ENCODE peak calls at places on chromosomes 11 and 22, in four cellular contexts. R, N, F and E are unnamed samples.

GRCh38 chr11:67492801-67493547 is 10.1 kb downstream of the AIP start:
- DNase-seq in R (no peak), N (no peak), F (peak), E (no peak)

GRCh38 chr11:11973361-11973800 is 35.0 kb downstream of the DKK3 start:
- DNase-seq in R (peak), N (peak), F (peak), E (no peak)

GRCh38 chr22:48744967-48745841 is 1082.5 kb downstream of the BRD1 start:
- DNase-seq in R (no peak), N (no peak), F (no peak), E (no peak)

GRCh38 chr11:72833792-72834501 is 19.7 kb downstream of the ATG16L2 start:
- DNase-seq in R (no peak), N (no peak), F (no peak), E (no peak)

GRCh38 chr11:131943296-131943695 is 572.9 kb downstream of the NTM start:
- DNase-seq in R (no peak), N (no peak), F (no peak), E (no peak)

GRCh38 chr11:7613394-7613720 is 59.9 kb downstream of the CYB5R2 start:
- DNase-seq in R (no peak), N (peak), F (no peak), E (no peak)

GRCh38 chr11:77082838-77083552 is 16.2 kb downstream of the CAPN5 start:
- DNase-seq in R (peak), N (peak), F (no peak), E (no peak)

GRCh38 chr22:47138898-47139789 is 376.7 kb downstream of the TBC1D22A start:
- DNase-seq in R (no peak), N (no peak), F (no peak), E (no peak)

GRCh38 chr22:46934746-46935491 is 172.5 kb downstream of the TBC1D22A start:
- DNase-seq in R (peak), N (peak), F (no peak), E (no peak)

GRCh38 chr11:69447786-69448185 is 33.7 kb upstream of the LINC01488 start:
- DNase-seq in R (no peak), N (peak), F (no peak), E (no peak)

GRCh38 chr11:125995313-125995712 is 49.5 kb downstream of the VSIG10L2 start:
- DNase-seq in R (no peak), N (no peak), F (no peak), E (no peak)

GRCh38 chr11:126507646-126508045 is 152.2 kb downstream of the ST3GAL4 start:
- DNase-seq in R (no peak), N (no peak), F (no peak), E (no peak)

GRCh38 chr11:87316491-87316890 is 278.8 kb downstream of the TMEM135 start:
- DNase-seq in R (no peak), N (no peak), F (no peak), E (no peak)

GRCh38 chr11:21415566-21415965 is 746.2 kb downstream of the NELL1 start:
- DNase-seq in R (no peak), N (no peak), F (no peak), E (no peak)

GRCh38 chr11:2100361-2101170 is 38.6 kb downstream of the IGF2 start:
- DNase-seq in R (no peak), N (no peak), F (peak), E (no peak)

GRCh38 chr11:3103076-3103475 is 45.9 kb upstream of the CARS1 start:
- DNase-seq in R (no peak), N (no peak), F (no peak), E (no peak)

GRCh38 chr11:94926698-94927237 is 46.6 kb downstream of the CWC15 start:
- DNase-seq in R (peak), N (peak), F (peak), E (no peak)

GRCh38 chr11:119849872-119850271 is 120.9 kb upstream of the NECTIN1 start:
- DNase-seq in R (no peak), N (no peak), F (no peak), E (no peak)

GRCh38 chr11:5289696-5290095 is 12.1 kb downstream of the OR51B4 start:
- DNase-seq in R (peak), N (no peak), F (no peak), E (no peak)

GRCh38 chr11:129917231-129917630 is 21.9 kb upstream of the NFRKB start:
- DNase-seq in R (peak), N (no peak), F (no peak), E (no peak)

GRCh38 chr22:27668828-27669797 is 132.4 kb downstream of the MN1 start:
- DNase-seq in R (peak), N (peak), F (peak), E (no peak)

GRCh38 chr11:113859665-113860064 is 15.7 kb downstream of the USP28 start:
- DNase-seq in R (no peak), N (no peak), F (no peak), E (no peak)

GRCh38 chr22:46487318-46487717 is 50.1 kb downstream of the CELSR1 start:
- DNase-seq in R (no peak), N (no peak), F (no peak), E (no peak)

GRCh38 chr11:97962758-97963157 is 1058.0 kb upstream of the CNTN5 start:
- DNase-seq in R (no peak), N (no peak), F (no peak), E (no peak)

GRCh38 chr11:26229270-26229669 is 102.7 kb upstream of the ANO3 start:
- DNase-seq in R (peak), N (peak), F (no peak), E (no peak)

GRCh38 chr11:80505771-80506170 is 1064.9 kb upstream of the TENM4 start:
- DNase-seq in R (no peak), N (no peak), F (peak), E (no peak)

GRCh38 chr11:104327864-104328513 is 164.0 kb upstream of the PDGFD start:
- DNase-seq in R (peak), N (no peak), F (no peak), E (no peak)

GRCh38 chr11:118209037-118209436 is 15.8 kb downstream of the JAML start:
- DNase-seq in R (no peak), N (no peak), F (no peak), E (no peak)

GRCh38 chr11:27514558-27514957 is 8.0 kb upstream of the LIN7C start:
- DNase-seq in R (peak), N (no peak), F (no peak), E (no peak)

GRCh38 chr11:46827995-46828394 is 18.1 kb downstream of the CKAP5 start:
- DNase-seq in R (peak), N (no peak), F (no peak), E (no peak)

GRCh38 chr11:89327885-89328284 is 150.2 kb downstream of the TYR start:
- DNase-seq in R (no peak), N (no peak), F (no peak), E (no peak)

GRCh38 chr11:45180888-45181594 is 34.6 kb downstream of the PRDM11 start:
- DNase-seq in R (peak), N (peak), F (peak), E (peak)

GRCh38 chr11:104625246-104625645 is 273.0 kb downstream of the CASP12 start:
- DNase-seq in R (peak), N (no peak), F (no peak), E (no peak)

GRCh38 chr11:5280582-5281102 is 10.9 kb upstream of the HBE1 start:
- DNase-seq in R (peak), N (peak), F (peak), E (no peak)

GRCh38 chr11:115342142-115342541 is 162.1 kb downstream of the CADM1 start:
- DNase-seq in R (no peak), N (no peak), F (no peak), E (no peak)

GRCh38 chr11:115345840-115346239 is 158.4 kb downstream of the CADM1 start:
- DNase-seq in R (no peak), N (no peak), F (no peak), E (no peak)

GRCh38 chr11:115334932-115335788 is 169.1 kb downstream of the CADM1 start:
- DNase-seq in R (peak), N (peak), F (no peak), E (peak)

GRCh38 chr11:115338476-115338875 is 165.7 kb downstream of the CADM1 start:
- DNase-seq in R (no peak), N (no peak), F (no peak), E (no peak)

GRCh38 chr11:115340874-115341273 is 163.3 kb downstream of the CADM1 start:
- DNase-seq in R (no peak), N (no peak), F (no peak), E (no peak)
- H2AK5ac ChIP-seq in R (no peak), N (no peak), F (no peak), E (no peak)

DNA sequence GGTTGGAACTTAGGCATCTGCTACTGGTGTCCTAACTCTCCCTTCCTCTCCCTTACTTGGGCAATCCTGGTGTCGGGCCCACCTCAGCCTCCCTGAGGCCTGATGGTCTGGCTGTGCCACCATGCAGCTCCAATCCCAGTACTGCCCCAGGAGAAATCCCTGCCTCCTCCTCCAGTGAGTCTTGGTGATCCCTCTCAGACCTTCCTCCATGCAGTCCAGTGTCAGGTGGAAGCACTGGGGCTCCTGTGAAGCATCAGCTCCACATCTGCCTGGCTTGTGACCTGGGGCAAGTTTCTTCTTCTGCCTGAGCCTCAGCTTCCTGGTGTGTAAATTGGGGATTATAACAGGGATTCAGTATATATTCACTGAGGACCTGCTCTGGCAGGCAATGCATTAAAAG is 1.8 kb upstream of the PELI3 start:
- DNase-seq in R (no peak), N (no peak), F (no peak), E (no peak)
- H2AFZ ChIP-seq in R (no peak), N (no peak), F (no peak), E (no peak)

DNA sequence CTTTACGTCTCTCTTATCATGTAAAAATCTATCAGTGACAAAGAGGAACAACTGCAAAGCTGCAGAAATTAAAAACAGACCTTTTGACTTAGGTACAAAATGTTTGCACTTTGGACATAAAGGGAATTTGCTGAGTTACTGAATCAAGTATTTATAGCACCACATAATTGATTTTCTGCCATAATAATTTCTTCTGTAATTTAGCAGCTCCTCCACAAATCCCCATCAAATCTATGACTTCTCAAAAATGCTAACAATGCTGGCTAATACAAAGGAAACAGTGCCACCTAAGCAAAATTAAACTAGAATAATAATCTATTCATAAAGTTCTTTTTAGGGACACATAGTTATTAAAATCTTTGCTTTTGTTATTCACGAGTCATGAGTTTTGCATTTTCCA is 215.1 kb downstream of the SWAP70 start:
- DNase-seq in R (no peak), N (no peak), F (no peak), E (no peak)
- H2AK5ac ChIP-seq in R (no peak), N (no peak), F (no peak), E (no peak)

GRCh38 chr22:32745996-32746322 is 55.5 kb upstream of the TIMP3 start:
- DNase-seq in R (no peak), N (no peak), F (no peak), E (no peak)

GRCh38 chr22:32747588-32747987 is 53.9 kb upstream of the TIMP3 start:
- DNase-seq in R (no peak), N (no peak), F (no peak), E (no peak)

GRCh38 chr22:32746715-32747114 is 54.8 kb upstream of the TIMP3 start:
- DNase-seq in R (no peak), N (no peak), F (no peak), E (no peak)

GRCh38 chr22:32744560-32744959 is 56.9 kb upstream of the TIMP3 start:
- DNase-seq in R (no peak), N (no peak), F (no peak), E (no peak)

DNA sequence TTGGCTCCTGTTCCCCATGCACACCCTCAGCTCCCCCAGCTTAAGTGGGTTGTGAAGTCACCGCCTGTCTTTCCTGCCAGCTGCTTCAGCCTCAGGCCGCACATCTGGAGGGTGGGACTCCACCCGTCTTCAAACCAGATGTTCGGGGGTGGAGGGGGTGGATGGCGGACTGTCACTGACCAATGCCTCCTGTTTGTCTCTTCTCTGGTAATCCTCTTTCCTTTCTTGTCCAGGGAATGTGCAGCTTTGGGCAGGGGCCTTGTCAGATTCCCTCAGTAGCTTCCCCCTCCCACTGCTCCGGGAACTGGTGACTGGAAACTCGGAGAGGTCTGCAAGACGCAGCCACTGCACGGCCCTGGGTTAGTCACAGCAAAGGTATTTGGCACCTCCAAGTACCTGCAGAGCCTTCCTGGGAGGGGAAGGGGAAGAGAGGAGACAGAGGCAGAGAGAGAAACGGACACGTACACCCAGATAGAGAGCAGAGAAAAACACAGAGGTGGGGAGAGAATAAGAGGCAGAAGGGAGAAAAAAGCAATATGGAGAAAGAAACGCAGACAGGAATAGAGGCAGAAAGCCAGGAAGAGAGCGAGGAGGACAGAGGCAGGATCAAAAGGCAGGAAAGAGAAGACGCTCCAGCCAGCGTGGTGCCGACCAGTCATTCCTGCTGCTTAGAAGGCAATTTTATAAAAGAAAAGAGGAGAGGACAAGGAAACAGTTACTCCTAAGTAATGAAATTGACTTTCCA is 56.1 kb upstream of the TIMP3 start:
- DNase-seq in R (peak), N (peak), F (peak), E (peak)
- H2AFZ ChIP-seq in R (peak), N (peak), F (no peak), E (no peak)

GRCh38 chr11:57974830-57975229 is 48.9 kb upstream of the OR9Q1 start:
- DNase-seq in R (no peak), N (no peak), F (no peak), E (no peak)
- H2AK5ac ChIP-seq in R (no peak), N (no peak), F (no peak), E (no peak)

DNA sequence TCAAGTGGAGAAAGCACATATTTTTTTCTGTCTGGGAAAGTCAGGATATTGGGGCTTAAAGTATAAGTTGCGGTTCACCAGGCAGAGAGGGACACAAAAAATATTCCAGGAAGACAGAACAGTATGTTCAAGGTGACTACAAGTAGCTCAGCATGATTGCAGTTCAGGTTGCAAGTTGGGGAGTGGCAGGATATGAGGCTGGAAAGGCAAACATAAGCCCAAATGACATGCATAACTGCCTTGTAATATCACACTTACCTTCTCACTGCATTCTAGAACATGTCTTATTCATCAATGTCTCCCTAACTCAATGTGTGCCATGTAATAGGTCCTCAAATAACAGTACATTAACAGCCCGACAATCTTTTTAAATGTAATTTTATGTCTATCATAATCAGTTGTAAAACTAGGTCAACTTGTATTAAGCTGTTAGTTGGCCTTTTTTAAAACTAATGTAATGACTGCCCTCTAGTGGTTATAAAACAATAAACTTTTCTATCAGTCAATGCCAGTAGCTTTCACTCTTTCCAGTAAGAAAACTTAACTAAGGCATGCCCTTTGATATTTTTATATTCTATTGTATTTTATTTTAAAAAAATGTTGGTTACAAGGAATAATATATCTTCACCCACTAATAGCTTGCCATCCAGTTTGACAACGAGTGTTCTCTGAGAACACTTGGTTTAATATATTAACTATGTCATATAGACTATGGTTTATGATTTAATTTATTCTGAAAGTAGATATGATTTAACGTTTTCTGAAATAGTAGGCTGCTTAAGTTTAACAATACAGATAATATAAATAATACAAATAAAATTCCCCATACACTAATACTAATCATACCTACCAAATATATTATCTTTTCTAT is 39.4 kb upstream of the CFAP300 start:
- DNase-seq in R (peak), N (peak), F (no peak), E (peak)
- H2AFZ ChIP-seq in R (peak), N (no peak), F (no peak), E (no peak)

GRCh38 chr22:23180893-23181762 is 819 bp downstream of the BCR start:
- DNase-seq in R (no peak), N (no peak), F (no peak), E (no peak)
- H2AK5ac ChIP-seq in R (peak), N (no peak), F (no peak), E (peak)

GRCh38 chr11:61186504-61186903 is 16.8 kb upstream of the PGA3 start:
- DNase-seq in R (no peak), N (no peak), F (no peak), E (no peak)
- H2AFZ ChIP-seq in R (no peak), N (no peak), F (no peak), E (no peak)

GRCh38 chr22:37547249-37547741 is 13.0 kb upstream of the CDC42EP1 start:
- DNase-seq in R (no peak), N (peak), F (no peak), E (no peak)
- H2AK5ac ChIP-seq in R (peak), N (peak), F (no peak), E (peak)